ENCODE peak calls at places on chromosomes 16 and 17, in four cellular contexts. One of them, this sample, is unnamed.

GRCh38 chr16:66525396-66526180 is 24.3 kb downstream of the TK2 start:
- DNase-seq in NCI-H1436 treated with DMSO at 0.1 percent for 48 hours: no peak
- DNase-seq in pons: no peak
- DNase-seq in NCI-H2171: no peak
- DNase-seq in this sample: no peak

GRCh38 chr16:19236561-19236960 is 49.0 kb upstream of the CLEC19A start:
- DNase-seq in NCI-H2171: no peak
- DNase-seq in pons: no peak
- DNase-seq in NCI-H1436 treated with DMSO at 0.1 percent for 48 hours: no peak
- DNase-seq in this sample: no peak

GRCh38 chr17:50781167-50781566 is 13.8 kb upstream of the ANKRD40CL start:
- DNase-seq in pons: no peak
- DNase-seq in NCI-H1436 treated with DMSO at 0.1 percent for 48 hours: no peak
- DNase-seq in NCI-H2171: no peak
- DNase-seq in this sample: no peak

GRCh38 chr16:57964157-57964700 is 6.7 kb downstream of the CNGB1 start:
- DNase-seq in pons: no peak
- DNase-seq in NCI-H1436 treated with DMSO at 0.1 percent for 48 hours: no peak
- DNase-seq in NCI-H2171: no peak
- DNase-seq in this sample: no peak

GRCh38 chr17:28986714-28987367 is 19.0 kb downstream of the SEZ6 start:
- DNase-seq in NCI-H2171: no peak
- DNase-seq in pons: no peak
- DNase-seq in NCI-H1436 treated with DMSO at 0.1 percent for 48 hours: no peak
- DNase-seq in this sample: no peak

GRCh38 chr17:14323522-14323981 is 22.7 kb downstream of the HS3ST3B1 start:
- DNase-seq in NCI-H1436 treated with DMSO at 0.1 percent for 48 hours: no peak
- DNase-seq in pons: no peak
- DNase-seq in NCI-H2171: no peak
- DNase-seq in this sample: no peak

GRCh38 chr17:78416311-78416711 is 37.9 kb downstream of the PGS1 start:
- DNase-seq in NCI-H1436 treated with DMSO at 0.1 percent for 48 hours: no peak
- DNase-seq in NCI-H2171: no peak
- DNase-seq in pons: no peak
- DNase-seq in this sample: no peak

GRCh38 chr16:80288616-80289015 is 252.2 kb upstream of the DYNLRB2 start:
- DNase-seq in NCI-H2171: no peak
- DNase-seq in pons: no peak
- DNase-seq in NCI-H1436 treated with DMSO at 0.1 percent for 48 hours: no peak
- DNase-seq in this sample: no peak

GRCh38 chr16:84821728-84822676 is 2.2 kb downstream of the CRISPLD2 start:
- DNase-seq in pons: no peak
- DNase-seq in NCI-H1436 treated with DMSO at 0.1 percent for 48 hours: no peak
- DNase-seq in NCI-H2171: no peak
- DNase-seq in this sample: no peak

GRCh38 chr16:58492735-58493134 is 7.2 kb upstream of the NDRG4 start:
- DNase-seq in NCI-H1436 treated with DMSO at 0.1 percent for 48 hours: no peak
- DNase-seq in pons: no peak
- DNase-seq in NCI-H2171: peak
- DNase-seq in this sample: no peak

GRCh38 chr17:55285340-55286301 is 20.9 kb downstream of the HLF start:
- DNase-seq in NCI-H2171: no peak
- DNase-seq in pons: peak
- DNase-seq in NCI-H1436 treated with DMSO at 0.1 percent for 48 hours: peak
- DNase-seq in this sample: peak